ENCODE peak calls at places on chromosomes 13 and 19, in seven cellular contexts. J is foreskin fibroblast; R is kidney epithelial cell; D is A549; Q is CD8-positive, alpha-beta memory T cell; G is SJSA1; M is OCI-LY7. W is an unnamed sample.

GRCh38 chr19:48524728-48525127 is 13.1 kb upstream of the LMTK3 start:
- DNase-seq in M (no peak), Q (no peak), J (no peak), R (no peak), G (no peak), D (no peak), W (no peak)

GRCh38 chr19:41420101-41420880 is 6.9 kb downstream of the B3GNT8 start:
- DNase-seq in R (no peak), J (no peak), M (no peak), Q (no peak), G (no peak), D (no peak), W (no peak)

GRCh38 chr19:30256510-30256850 is 115.7 kb upstream of the ZNF536 start:
- DNase-seq in M (no peak), J (no peak), Q (no peak), D (no peak), G (no peak), R (no peak), W (no peak)

GRCh38 chr19:4052993-4053422 is 13.7 kb downstream of the ZBTB7A start:
- DNase-seq in G (no peak), Q (no peak), J (peak; percentile 49), R (no peak), M (no peak), D (no peak), W (no peak)

GRCh38 chr19:41166888-41167804 is 25.9 kb upstream of the CYP2S1 start:
- DNase-seq in R (no peak), J (no peak), M (no peak), G (no peak), Q (no peak), D (no peak), W (no peak)

GRCh38 chr19:38597075-38597474 is 20.7 kb downstream of the MAP4K1 start:
- DNase-seq in M (no peak), D (no peak), J (no peak), R (no peak), G (no peak), Q (no peak), W (no peak)

GRCh38 chr13:108919036-108919907 is 289.9 kb downstream of the MYO16 start:
- DNase-seq in G (peak; percentile 46), D (peak; percentile 53), Q (no peak), J (peak; percentile 49), R (no peak), M (no peak), W (no peak)

GRCh38 chr19:45245334-45245787 is at the start of gene EXOC3L2:
- DNase-seq in J (no peak), R (no peak), G (no peak), Q (no peak), M (no peak), D (no peak), W (no peak)

GRCh38 chr13:58999851-59000250 is 1163.9 kb downstream of the DIAPH3 start:
- DNase-seq in R (no peak), D (no peak), Q (no peak), J (no peak), M (no peak), G (no peak), W (no peak)

GRCh38 chr13:48235100-48235813 is 2.3 kb downstream of the ITM2B start:
- DNase-seq in R (no peak), M (peak; percentile 19), G (peak; percentile 43), J (peak; percentile 40), D (no peak), Q (no peak), W (no peak)

GRCh38 chr19:46710687-46711086 is 6.2 kb downstream of the PRKD2 start:
- DNase-seq in R (no peak), D (no peak), Q (no peak), M (no peak), G (no peak), J (no peak), W (no peak)

GRCh38 chr19:46374526-46375475 is 27.9 kb downstream of the PPP5C start:
- DNase-seq in G (no peak), J (no peak), D (no peak), M (no peak), R (no peak), Q (no peak), W (no peak)

GRCh38 chr19:48539503-48540096 is 12.4 kb upstream of the SULT2B1 start:
- DNase-seq in M (no peak), Q (no peak), G (no peak), R (no peak), J (peak; percentile 88), D (peak; percentile 69), W (peak; percentile 23)

GRCh38 chr19:14450168-14450874 is 17.2 kb downstream of the PKN1 start:
- DNase-seq in M (peak; percentile 91), G (peak; percentile 18), D (peak; percentile 56), R (no peak), J (peak; percentile 60), Q (peak; percentile 36), W (no peak)

GRCh38 chr19:17475541-17476115 is 5.3 kb downstream of the SLC27A1 start:
- DNase-seq in R (no peak), Q (no peak), G (no peak), M (no peak), J (peak; percentile 72), D (no peak), W (no peak)

GRCh38 chr13:43261018-43261417 is 237.6 kb downstream of the DNAJC15 start:
- DNase-seq in J (peak; percentile 86), Q (no peak), M (no peak), D (no peak), G (peak; percentile 9), R (peak; percentile 62), W (peak; percentile 82)

GRCh38 chr13:44415815-44416214 is 42.2 kb downstream of the SERP2 start:
- DNase-seq in D (no peak), J (no peak), R (no peak), G (no peak), Q (no peak), M (no peak), W (no peak)

GRCh38 chr13:114334305-114335053 is 20.2 kb downstream of the CHAMP1 start:
- DNase-seq in M (peak; percentile 53), J (peak; percentile 10), G (no peak), R (no peak), D (no peak), Q (no peak), W (no peak)
- H3K4me3 ChIP-seq in M (peak overlapping the region; percentile 46), J (no peak overlapping the region), G (no peak overlapping the region), R (no peak overlapping the region), D (no peak overlapping the region), Q (no peak overlapping the region), W (no peak overlapping the region)

GRCh38 chr19:2255982-2256685 is at the start of gene JSRP1:
- DNase-seq in J (no peak), M (peak; percentile 49), Q (no peak), G (no peak), D (no peak), R (no peak), W (no peak)

GRCh38 chr19:2252481-2253105 is 3.5 kb downstream of the AMH start:
- DNase-seq in G (no peak), M (no peak), D (no peak), Q (no peak), J (no peak), R (no peak), W (no peak)

GRCh38 chr19:2253106-2254051 is 2.8 kb downstream of the JSRP1 start:
- DNase-seq in M (peak; percentile 78), G (no peak), J (no peak), D (no peak), Q (no peak), R (no peak), W (no peak)

GRCh38 chr19:2255112-2255845 is 938 bp downstream of the JSRP1 start:
- DNase-seq in M (no peak), D (no peak), G (no peak), J (no peak), R (no peak), Q (no peak), W (no peak)

GRCh38 chr19:2254052-2254872 is 2.0 kb downstream of the JSRP1 start:
- DNase-seq in Q (no peak), D (no peak), R (no peak), G (no peak), M (no peak), J (no peak), W (no peak)
- H3K4me3 ChIP-seq in Q (no peak overlapping the region), D (no peak overlapping the region), R (no peak overlapping the region), G (no peak overlapping the region), M (no peak overlapping the region), J (no peak overlapping the region), W (no peak overlapping the region)

DNA sequence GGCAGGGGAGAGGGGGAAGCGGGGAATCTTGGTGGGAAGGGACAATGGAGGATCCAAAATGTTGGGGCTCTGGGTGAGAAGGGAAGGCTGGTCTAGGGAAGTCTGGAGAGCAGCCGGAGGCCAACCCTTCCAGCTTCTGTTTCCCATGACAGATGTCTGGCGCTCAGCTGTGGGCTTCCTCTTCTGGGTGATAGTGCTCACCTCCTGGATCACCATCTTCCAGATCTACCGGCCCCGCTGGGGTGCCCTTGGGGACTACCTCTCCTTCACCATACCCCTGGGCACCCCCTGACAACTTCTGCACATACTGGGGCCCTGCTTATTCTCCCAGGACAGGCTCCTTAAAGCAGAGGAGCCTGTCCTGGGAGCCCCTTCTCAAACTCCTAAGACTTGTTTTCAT is 1.1 kb downstream of the PSENEN start:
- DNase-seq in R (no peak), J (no peak), D (no peak), M (no peak), G (no peak), Q (no peak), W (no peak)
- H3K4me3 ChIP-seq in R (no peak overlapping the region), J (peak overlapping the region; percentile 78), D (peak overlapping the region; percentile 79), M (peak overlapping the region; percentile 78), G (peak overlapping the region; percentile 54), Q (no peak overlapping the region), W (peak overlapping the region; percentile 89)

DNA sequence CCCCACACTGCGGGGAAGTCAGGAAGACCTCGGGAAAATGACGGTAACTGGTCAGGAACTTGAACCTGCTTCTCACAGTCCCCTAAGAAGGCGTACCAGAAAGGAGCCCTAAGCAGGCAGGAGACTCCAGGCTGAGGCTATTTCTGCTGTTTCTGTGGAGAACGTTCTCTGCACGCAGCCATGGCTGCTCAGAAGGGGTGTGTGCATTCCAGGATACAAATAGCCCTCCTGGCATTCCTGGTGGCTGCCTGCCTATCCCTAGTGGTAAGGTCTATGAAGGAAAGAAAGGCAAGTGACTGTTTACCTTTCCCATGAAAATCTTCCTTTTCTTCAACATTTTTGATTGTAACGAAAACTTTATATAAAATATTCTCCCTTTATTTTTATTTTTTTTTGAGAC is 2.5 kb downstream of the SGCG start:
- DNase-seq in R (no peak), M (no peak), Q (no peak), G (no peak), J (no peak), D (no peak), W (no peak)
- H3K4me3 ChIP-seq in R (no peak overlapping the region), M (no peak overlapping the region), Q (no peak overlapping the region), G (no peak overlapping the region), J (no peak overlapping the region), D (no peak overlapping the region), W (no peak overlapping the region)

GRCh38 chr19:8366121-8366581 is 2.2 kb downstream of the ANGPTL4 start:
- DNase-seq in G (no peak), Q (no peak), D (no peak), J (no peak), R (no peak), M (no peak), W (no peak)
- H3K4me3 ChIP-seq in G (no peak overlapping the region), Q (no peak overlapping the region), D (no peak overlapping the region), J (no peak overlapping the region), R (no peak overlapping the region), M (no peak overlapping the region), W (peak overlapping the region; percentile 5)